ENCODE peak calls at places on chromosomes 12 and 14, in five cellular contexts. H, P, Y, J and A are unnamed samples.

GRCh38 chr12:25236190-25236589 is 14.5 kb downstream of the KRAS start:
- DNase-seq in H (no peak), P (no peak), Y (no peak), J (no peak), A (peak)

GRCh38 chr14:91609183-91609582 is 99.1 kb upstream of the PPP4R3A start:
- DNase-seq in H (no peak), P (no peak), Y (no peak), J (no peak), A (no peak)

GRCh38 chr12:123931686-123932321 is 40.8 kb downstream of the CCDC92 start:
- DNase-seq in H (no peak), P (no peak), Y (peak), J (no peak), A (no peak)

GRCh38 chr12:71220295-71220694 is 62.5 kb upstream of the TSPAN8 start:
- DNase-seq in H (no peak), P (no peak), Y (no peak), J (no peak), A (no peak)

GRCh38 chr12:111673503-111673902 is 12.3 kb downstream of the BRAP start:
- DNase-seq in H (peak), P (no peak), Y (no peak), J (no peak), A (peak)

GRCh38 chr14:50795909-50796308 is 35.1 kb downstream of the NIN start:
- DNase-seq in H (no peak), P (no peak), Y (no peak), J (no peak), A (no peak)

GRCh38 chr14:68774771-68775613 is 17.9 kb downstream of the ZFP36L1 start:
- DNase-seq in H (no peak), P (no peak), Y (no peak), J (peak), A (peak)

GRCh38 chr14:87229131-87229530 is 763.9 kb downstream of the GALC start:
- DNase-seq in H (no peak), P (no peak), Y (no peak), J (no peak), A (no peak)

GRCh38 chr12:124715121-124715990 is 147.9 kb upstream of the NCOR2 start:
- DNase-seq in H (no peak), P (no peak), Y (no peak), J (no peak), A (peak)

GRCh38 chr12:68851592-68851952 is 43.6 kb downstream of the MDM2 start:
- DNase-seq in H (no peak), P (no peak), Y (no peak), J (no peak), A (no peak)

GRCh38 chr12:93243689-93244513 is 133.8 kb upstream of the NUDT4 start:
- DNase-seq in H (no peak), P (no peak), Y (peak), J (peak), A (peak)

GRCh38 chr14:23538049-23538718 is 13.4 kb downstream of the ZFHX2 start:
- DNase-seq in H (peak), P (no peak), Y (no peak), J (no peak), A (no peak)

GRCh38 chr14:92225731-92226130 is 97.2 kb upstream of the SLC24A4 start:
- DNase-seq in H (no peak), P (no peak), Y (no peak), J (no peak), A (peak)

DNA sequence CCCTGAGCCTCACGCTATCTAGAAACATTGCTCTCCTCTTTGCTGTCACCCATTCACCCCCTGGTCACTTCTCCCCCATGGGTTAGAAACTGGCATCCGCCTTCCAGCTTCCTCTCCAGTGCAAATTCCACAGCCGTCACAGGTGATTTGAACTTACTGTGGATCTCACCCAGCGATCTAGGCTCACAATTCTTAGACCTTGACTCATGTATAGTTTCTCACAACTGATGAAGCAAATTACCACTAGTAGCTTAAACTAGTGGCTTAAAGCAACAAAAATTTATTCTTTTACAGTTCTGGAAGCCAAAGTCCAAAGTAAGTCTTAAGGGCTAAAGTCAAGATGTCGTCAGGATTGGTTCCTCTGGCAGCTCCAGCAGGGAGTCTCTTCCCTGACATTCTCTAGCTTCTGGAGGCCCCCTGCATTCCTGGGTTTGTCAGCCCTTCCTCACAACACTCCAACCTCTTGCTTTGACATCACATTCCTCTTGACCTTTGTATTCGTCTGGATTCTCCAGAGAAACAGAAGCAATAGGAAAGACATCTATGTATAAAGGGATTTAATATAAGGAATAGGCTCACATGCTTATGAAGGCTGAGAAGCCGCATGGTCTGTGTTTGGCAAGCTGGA is 117.5 kb downstream of the KTN1 start:
- DNase-seq in H (peak), P (no peak), Y (no peak), J (no peak), A (no peak)
- TF ChIP-seq CTCF in H (no peak), P (no peak), Y (no peak), J (no peak), A (no peak)

DNA sequence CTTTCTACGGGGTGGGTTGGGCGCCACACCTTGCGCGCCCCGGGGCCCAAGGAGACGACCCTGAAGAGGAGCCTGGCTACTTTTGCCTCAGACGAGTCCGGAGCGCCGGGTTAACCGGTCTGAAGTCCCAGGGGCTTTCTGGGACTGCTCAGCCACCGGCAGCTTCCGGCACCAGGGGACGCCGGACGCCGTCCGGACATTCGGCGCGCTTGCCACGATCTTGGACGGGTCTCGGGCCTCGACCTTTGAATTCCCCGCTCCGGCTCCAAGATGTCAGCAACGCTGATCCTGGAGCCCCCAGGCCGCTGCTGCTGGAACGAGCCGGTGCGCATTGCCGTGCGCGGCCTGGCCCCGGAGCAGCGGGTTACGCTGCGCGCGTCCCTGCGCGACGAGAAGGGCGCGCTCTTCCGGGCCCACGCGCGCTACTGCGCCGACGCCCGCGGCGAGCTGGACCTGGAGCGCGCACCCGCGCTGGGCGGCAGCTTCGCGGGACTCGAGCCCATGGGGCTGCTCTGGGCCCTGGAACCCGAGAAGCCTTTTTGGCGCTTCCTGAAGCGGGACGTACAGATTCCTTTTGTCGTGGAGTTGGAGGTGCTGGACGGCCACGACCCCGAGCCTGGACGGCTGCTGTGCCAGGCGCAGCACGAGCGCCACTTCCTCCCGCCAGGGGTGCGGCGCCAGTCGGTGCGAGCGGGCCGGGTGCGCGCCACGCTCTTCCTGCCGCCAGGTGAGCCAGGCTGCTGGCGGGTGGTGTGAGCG is at the start of gene ACOT4:
- DNase-seq in H (peak), P (peak), Y (peak), J (peak), A (no peak)
- TF ChIP-seq CTCF in H (no peak), P (no peak), Y (no peak), J (no peak), A (no peak)

GRCh38 chr12:72612171-72612570 is 340.0 kb downstream of the TRHDE start:
- DNase-seq in H (peak), P (no peak), Y (no peak), J (no peak), A (no peak)

GRCh38 chr12:72610854-72611358 is 338.7 kb downstream of the TRHDE start:
- DNase-seq in H (peak), P (no peak), Y (no peak), J (no peak), A (no peak)
- TF ChIP-seq CTCF in H (no peak), P (no peak), Y (no peak), J (no peak), A (no peak)

GRCh38 chr14:72516936-72517408 is 376.9 kb downstream of the DPF3 start:
- DNase-seq in H (peak), P (peak), Y (peak), J (peak), A (peak)

GRCh38 chr14:72513994-72514659 is 379.8 kb downstream of the DPF3 start:
- DNase-seq in H (peak), P (no peak), Y (no peak), J (peak), A (peak)

GRCh38 chr14:72517736-72518135 is 376.2 kb downstream of the DPF3 start:
- DNase-seq in H (no peak), P (no peak), Y (no peak), J (no peak), A (no peak)

GRCh38 chr14:72514660-72515025 is 379.3 kb downstream of the DPF3 start:
- DNase-seq in H (no peak), P (no peak), Y (no peak), J (no peak), A (no peak)

GRCh38 chr14:72515779-72516770 is 377.8 kb downstream of the DPF3 start:
- DNase-seq in H (peak), P (no peak), Y (no peak), J (no peak), A (no peak)
- TF ChIP-seq CTCF in H (no peak), P (no peak), Y (no peak), J (no peak), A (no peak)